ENCODE peak calls at places on chromosomes 4 and X, in eight cellular contexts. T is lung, P is dorsolateral prefrontal cortex, D is lower lobe of right lung, N is psoas muscle, U is endodermal cell, Q is astrocyte, K is hepatocyte. J is an unnamed sample.

GRCh38 chr4:140595065-140595464 is 26.3 kb upstream of the UCP1 start:
- DNase-seq in Q (no peak), K (peak; percentile 60), D (no peak), T (no peak), U (peak; percentile 81), N (no peak), P (no peak), J (no peak)

GRCh38 chr4:161350946-161351345 is 812.9 kb downstream of the FSTL5 start:
- DNase-seq in D (no peak), U (no peak), K (no peak), P (no peak), Q (no peak), T (no peak), N (no peak), J (no peak)

GRCh38 chr4:112519689-112520597 is 4.0 kb upstream of the NEUROG2 start:
- DNase-seq in N (no peak), Q (no peak), P (no peak), D (no peak), T (no peak), K (no peak), U (peak; percentile 88), J (no peak)

GRCh38 chr4:35423104-35423503 is 821.2 kb downstream of the ARAP2 start:
- DNase-seq in Q (no peak), U (no peak), P (no peak), T (no peak), D (no peak), N (no peak), K (no peak), J (no peak)

GRCh38 chrX:39564751-39565150 is 533.0 kb downstream of the BCOR start:
- DNase-seq in P (no peak), T (no peak), K (no peak), N (no peak), U (no peak), D (no peak), Q (no peak), J (no peak)

GRCh38 chr4:77773101-77773500 is 46.1 kb downstream of the CNOT6L start:
- DNase-seq in U (no peak), N (no peak), P (no peak), T (no peak), Q (no peak), D (no peak), K (no peak), J (peak; percentile 45)

GRCh38 chr4:55366621-55367020 is 20.6 kb downstream of the SRD5A3 start:
- DNase-seq in T (no peak), N (no peak), K (no peak), U (no peak), P (no peak), Q (no peak), D (no peak), J (no peak)

GRCh38 chrX:140664939-140665338 is 44.6 kb upstream of the LINC00632 start:
- DNase-seq in P (no peak), D (no peak), U (no peak), K (peak; percentile 13), N (no peak), Q (peak; percentile 10), T (no peak), J (no peak)

GRCh38 chrX:1488745-1489144 is 36.0 kb upstream of the ASMTL start:
- DNase-seq in U (no peak), T (no peak), Q (no peak), N (no peak), P (no peak), K (no peak), D (no peak), J (no peak)

GRCh38 chr4:32022071-32022470 is 1301.9 kb downstream of the PCDH7 start:
- DNase-seq in T (no peak), Q (peak; percentile 54), D (no peak), P (no peak), U (no peak), N (no peak), K (no peak), J (no peak)

GRCh38 chr4:174023641-174024040 is 259.8 kb downstream of the FBXO8 start:
- DNase-seq in Q (no peak), N (no peak), T (no peak), D (no peak), P (no peak), U (no peak), K (no peak), J (no peak)

GRCh38 chrX:1196436-1196835 is 16.0 kb downstream of the CRLF2 start:
- DNase-seq in P (no peak), T (peak; percentile 16), D (no peak), U (peak; percentile 16), N (no peak), K (no peak), Q (no peak), J (no peak)

GRCh38 chr4:13526658-13527057 is 17.6 kb downstream of the NKX3-2 start:
- DNase-seq in U (no peak), K (no peak), N (no peak), T (no peak), P (no peak), Q (no peak), D (no peak), J (no peak)
- H3K27me3 ChIP-seq in U (peaks cover 94% of the 10 kb centered on the region), K (peaks cover 96% of the 10 kb centered on the region), N (peaks cover 2% of the 10 kb centered on the region), T (peaks cover 31% of the 10 kb centered on the region), P (peaks cover 77% of the 10 kb centered on the region), Q (peaks cover 96% of the 10 kb centered on the region), D (peaks cover 96% of the 10 kb centered on the region), J (peaks cover 76% of the 10 kb centered on the region)

DNA sequence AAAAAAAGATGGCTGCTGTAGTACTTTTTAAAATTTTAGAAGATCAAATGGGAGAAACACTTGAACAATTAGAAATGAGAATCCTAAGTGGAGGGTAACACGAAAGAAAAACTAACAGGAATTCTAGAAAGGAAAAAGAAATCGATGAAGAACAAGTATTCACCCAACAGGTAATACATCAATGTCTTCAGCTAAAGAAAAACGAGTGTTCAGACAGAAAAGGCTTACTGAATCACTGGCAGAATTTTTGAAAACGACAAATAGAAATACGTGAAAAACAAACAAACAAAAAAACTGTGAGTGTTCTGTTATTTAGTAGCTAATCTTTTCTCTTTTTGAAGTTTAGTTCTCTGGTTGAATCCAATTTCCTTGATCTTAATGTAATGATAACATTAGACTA is 1.8 kb downstream of the MAD2L1 start:
- DNase-seq in T (no peak), N (no peak), Q (no peak), D (no peak), U (no peak), P (no peak), K (no peak), J (no peak)
- H3K4me3 ChIP-seq in T (no peak overlapping the region), N (no peak overlapping the region), Q (peak overlapping the region; percentile 88), D (no peak overlapping the region), U (peak overlapping the region; percentile 97), P (no peak overlapping the region), K (no peak overlapping the region), J (no peak overlapping the region)

GRCh38 chrX:41973208-41973607 is 49.9 kb upstream of the CASK start:
- DNase-seq in P (no peak), Q (no peak), D (no peak), K (no peak), U (no peak), T (no peak), N (no peak), J (no peak)

GRCh38 chrX:41971346-41971745 is 48.0 kb upstream of the CASK start:
- DNase-seq in Q (no peak), T (no peak), N (no peak), K (no peak), U (no peak), P (no peak), D (no peak), J (no peak)

DNA sequence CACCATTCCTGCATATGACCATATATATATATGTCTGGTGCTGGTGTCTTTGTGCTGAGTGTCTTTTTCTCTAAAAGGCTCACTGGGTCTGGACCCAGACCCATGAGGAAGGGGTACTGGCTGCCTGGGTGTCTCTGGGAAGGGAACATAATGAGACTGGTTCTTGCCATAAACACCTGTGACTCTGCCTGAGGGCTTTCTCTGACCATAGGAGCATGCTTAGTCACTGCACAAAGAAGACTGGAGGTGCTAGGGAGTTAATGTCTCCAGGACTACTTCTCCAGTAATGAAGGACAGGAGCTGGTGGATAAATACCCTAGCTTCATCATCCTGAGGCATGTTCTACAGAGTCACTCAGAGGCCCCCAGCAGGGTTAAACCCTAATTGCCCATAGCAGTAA is 47.1 kb upstream of the CASK start:
- DNase-seq in N (no peak), U (no peak), T (no peak), D (no peak), Q (no peak), P (no peak), K (no peak), J (no peak)
- TF ChIP-seq CTCF in N (no peak), U (no peak), T (no peak), D (no peak), Q (no peak), P (no peak), K (no peak), J (no peak)

GRCh38 chr4:13535708-13536361 is 8.5 kb downstream of the NKX3-2 start:
- DNase-seq in D (no peak), P (no peak), T (no peak), Q (no peak), N (no peak), U (peak; percentile 77), K (no peak), J (no peak)
- H3K27me3 ChIP-seq in D (peaks cover 99% of the 10 kb centered on the region), P (peaks cover 90% of the 10 kb centered on the region), T (peaks cover 26% of the 10 kb centered on the region), Q (peaks cover 99% of the 10 kb centered on the region), N (peaks cover 3% of the 10 kb centered on the region), U (peaks cover 99% of the 10 kb centered on the region), K (peaks cover 98% of the 10 kb centered on the region), J (peaks cover 73% of the 10 kb centered on the region)

GRCh38 chr4:98905297-98905696 is 23.6 kb downstream of the EIF4E start:
- DNase-seq in K (no peak), N (no peak), U (no peak), D (no peak), P (no peak), T (no peak), Q (no peak), J (no peak)
- H3K4me3 ChIP-seq in K (no peak overlapping the region), N (no peak overlapping the region), U (no peak overlapping the region), D (no peak overlapping the region), P (no peak overlapping the region), T (no peak overlapping the region), Q (no peak overlapping the region), J (no peak overlapping the region)

GRCh38 chr4:62243895-62244294 is 1043.8 kb downstream of the ADGRL3 start:
- DNase-seq in Q (no peak), D (no peak), N (no peak), P (no peak), U (no peak), T (no peak), K (no peak), J (no peak)
- TF ChIP-seq CTCF in Q (no peak), D (no peak), N (no peak), P (no peak), U (peak; percentile 44), T (no peak), K (no peak), J (no peak)

J was measured in BJ.